ENCODE peak calls at places on chromosomes 6 and 20, in six cellular contexts. One of them, this sample, is unnamed.

GRCh38 chr6:66189915-66190314 is 482.9 kb upstream of the EYS start:
- DNase-seq in ACHN: no peak
- DNase-seq in iris pigment epithelial cell: no peak
- DNase-seq in neural crest cell: no peak
- DNase-seq in AG08395: no peak
- DNase-seq in left ventricle myocardium inferior: no peak
- DNase-seq in this sample: no peak

GRCh38 chr20:38628580-38629470 is 27.2 kb downstream of the ARHGAP40 start:
- DNase-seq in ACHN: no peak
- DNase-seq in iris pigment epithelial cell: no peak
- DNase-seq in neural crest cell: no peak
- DNase-seq in AG08395: no peak
- DNase-seq in left ventricle myocardium inferior: no peak
- DNase-seq in this sample: no peak

GRCh38 chr6:77457720-77458349 is 5.5 kb downstream of the HTR1B start:
- DNase-seq in ACHN: peak
- DNase-seq in iris pigment epithelial cell: peak
- DNase-seq in neural crest cell: peak
- DNase-seq in AG08395: peak
- DNase-seq in left ventricle myocardium inferior: peak
- DNase-seq in this sample: peak

GRCh38 chr20:11676618-11677289 is 240.9 kb upstream of the BTBD3 start:
- DNase-seq in ACHN: peak
- DNase-seq in iris pigment epithelial cell: peak
- DNase-seq in neural crest cell: peak
- DNase-seq in AG08395: peak
- DNase-seq in left ventricle myocardium inferior: no peak
- DNase-seq in this sample: peak

GRCh38 chr6:131652472-131652871 is 15.4 kb downstream of the ENPP3 start:
- DNase-seq in ACHN: no peak
- DNase-seq in iris pigment epithelial cell: peak
- DNase-seq in neural crest cell: no peak
- DNase-seq in AG08395: no peak
- DNase-seq in left ventricle myocardium inferior: no peak
- DNase-seq in this sample: no peak

GRCh38 chr6:37784585-37784967 is 35.0 kb upstream of the ZFAND3 start:
- DNase-seq in ACHN: no peak
- DNase-seq in iris pigment epithelial cell: no peak
- DNase-seq in neural crest cell: no peak
- DNase-seq in AG08395: peak
- DNase-seq in left ventricle myocardium inferior: no peak
- DNase-seq in this sample: no peak

GRCh38 chr6:21781075-21781474 is 187.5 kb downstream of the SOX4 start:
- DNase-seq in ACHN: no peak
- DNase-seq in iris pigment epithelial cell: no peak
- DNase-seq in neural crest cell: no peak
- DNase-seq in AG08395: no peak
- DNase-seq in left ventricle myocardium inferior: no peak
- DNase-seq in this sample: no peak

GRCh38 chr20:60160451-60160850 is 202.2 kb downstream of the CDH26 start:
- DNase-seq in ACHN: no peak
- DNase-seq in iris pigment epithelial cell: no peak
- DNase-seq in neural crest cell: no peak
- DNase-seq in AG08395: no peak
- DNase-seq in left ventricle myocardium inferior: no peak
- DNase-seq in this sample: no peak

GRCh38 chr20:10992776-10993175 is 319.0 kb upstream of the JAG1 start:
- DNase-seq in ACHN: no peak
- DNase-seq in iris pigment epithelial cell: peak
- DNase-seq in neural crest cell: no peak
- DNase-seq in AG08395: no peak
- DNase-seq in left ventricle myocardium inferior: no peak
- DNase-seq in this sample: no peak

GRCh38 chr6:137309078-137309762 is 90.0 kb upstream of the IFNGR1 start:
- DNase-seq in ACHN: peak
- DNase-seq in iris pigment epithelial cell: peak
- DNase-seq in neural crest cell: no peak
- DNase-seq in AG08395: peak
- DNase-seq in left ventricle myocardium inferior: peak
- DNase-seq in this sample: peak

GRCh38 chr6:81752969-81753708 is 658 bp upstream of the TENT5A start:
- DNase-seq in ACHN: peak
- DNase-seq in iris pigment epithelial cell: peak
- DNase-seq in neural crest cell: peak
- DNase-seq in AG08395: peak
- DNase-seq in left ventricle myocardium inferior: peak
- DNase-seq in this sample: peak

This sample was measured in head of caudate nucleus.